ENCODE peak calls at places on chromosomes 5 and 9, in six cellular contexts. K is WTC11; T is G401; A is activated effector memory CD4-positive, alpha-beta T cell treated with anti-CD3 and anti-CD28 coated beads, Interleukin-2, amount 50 U/mL, for 16 hours; M is SW 1271; N is activated naive CD4-positive, alpha-beta T cell treated with anti-CD3 and anti-CD28 coated beads, Interleukin-2, amount 50 U/mL, for 16 hours. Y is an unnamed sample.

GRCh38 chr9:79572032-79572890 is 496 bp downstream of the TLE4 start:
- DNase-seq in K (peak; percentile 47), T (peak; percentile 40), A (no peak), M (peak; percentile 60), N (peak; percentile 36), Y (peak; percentile 61)

GRCh38 chr5:74382115-74382514 is 258.4 kb downstream of the ENC1 start:
- DNase-seq in K (no peak), T (no peak), A (no peak), M (no peak), N (no peak), Y (no peak)

GRCh38 chr5:39780341-39780740 is 355.6 kb upstream of the DAB2 start:
- DNase-seq in K (no peak), T (no peak), A (no peak), M (no peak), N (no peak), Y (no peak)

GRCh38 chr5:179840766-179841165 is 17.9 kb downstream of the MRNIP start:
- DNase-seq in K (no peak), T (no peak), A (no peak), M (no peak), N (no peak), Y (no peak)

GRCh38 chr5:140362875-140363630 is 3.1 kb downstream of the SLC4A9 start:
- DNase-seq in K (peak; percentile 95), T (peak; percentile 77), A (peak; percentile 94), M (no peak), N (peak; percentile 85), Y (no peak)

GRCh38 chr9:16417101-16417500 is 453.4 kb downstream of the BNC2 start:
- DNase-seq in K (no peak), T (no peak), A (no peak), M (no peak), N (no peak), Y (peak; percentile 62)

GRCh38 chr5:96776606-96777005 is 31.1 kb downstream of the ERAP1 start:
- DNase-seq in K (no peak), T (no peak), A (no peak), M (no peak), N (no peak), Y (no peak)

GRCh38 chr9:112555091-112555643 is 68.5 kb downstream of the KIAA1958 start:
- DNase-seq in K (no peak), T (no peak), A (no peak), M (no peak), N (no peak), Y (no peak)

GRCh38 chr9:131562032-131562959 is 17.0 kb downstream of the PRRT1B start:
- DNase-seq in K (no peak), T (no peak), A (no peak), M (no peak), N (no peak), Y (no peak)

GRCh38 chr5:116078199-116078598 is 6.6 kb upstream of the COMMD10 start:
- DNase-seq in K (no peak), T (no peak), A (no peak), M (no peak), N (no peak), Y (no peak)

GRCh38 chr9:136312436-136312835 is 8.5 kb upstream of the CCDC187 start:
- DNase-seq in K (no peak), T (no peak), A (peak; percentile 77), M (no peak), N (peak; percentile 55), Y (peak; percentile 35)

GRCh38 chr9:110255064-110255416 is 1.3 kb downstream of the TXN start:
- DNase-seq in K (peak; percentile 41), T (no peak), A (peak; percentile 66), M (no peak), N (peak; percentile 11), Y (no peak)

GRCh38 chr9:136245194-136246150 is at the start of gene QSOX2:
- DNase-seq in K (peak; percentile 75), T (peak; percentile 90), A (peak; percentile 94), M (peak; percentile 75), N (peak; percentile 85), Y (peak; percentile 94)

GRCh38 chr5:157253547-157253946 is 12.4 kb upstream of the CYFIP2 start:
- DNase-seq in K (peak; percentile 71), T (peak; percentile 63), A (no peak), M (peak; percentile 42), N (no peak), Y (peak; percentile 41)

GRCh38 chr9:93652604-93653592 is 76.5 kb downstream of the PHF2 start:
- DNase-seq in K (peak; percentile 10), T (no peak), A (peak; percentile 57), M (no peak), N (peak; percentile 4), Y (no peak)

GRCh38 chr5:123785160-123786001 is 273.4 kb downstream of the CSNK1G3 start:
- DNase-seq in K (no peak), T (no peak), A (no peak), M (no peak), N (no peak), Y (peak; percentile 90)

GRCh38 chr5:170219615-170220014 is 13.2 kb upstream of the C5orf58 start:
- DNase-seq in K (no peak), T (no peak), A (no peak), M (peak; percentile 41), N (no peak), Y (no peak)

GRCh38 chr5:16616536-16617271 is at the start of gene RETREG1:
- DNase-seq in K (peak; percentile 65), T (peak; percentile 62), A (peak; percentile 94), M (peak; percentile 24), N (peak; percentile 87), Y (peak; percentile 80)

GRCh38 chr5:86866036-86866435 is 248.3 kb downstream of the COX7C start:
- DNase-seq in K (no peak), T (peak; percentile 99), A (no peak), M (no peak), N (no peak), Y (no peak)

GRCh38 chr5:65481171-65481575 is 547 bp downstream of the ADAMTS6 start:
- DNase-seq in K (no peak), T (no peak), A (no peak), M (peak; percentile 36), N (no peak), Y (peak; percentile 17)

GRCh38 chr9:136059851-136060670 is 35.0 kb downstream of the NACC2 start:
- DNase-seq in K (peak; percentile 11), T (no peak), A (no peak), M (no peak), N (no peak), Y (no peak)

GRCh38 chr9:68708089-68708488 is 3.0 kb downstream of the PIP5K1B start:
- DNase-seq in K (no peak), T (no peak), A (no peak), M (no peak), N (no peak), Y (no peak)

GRCh38 chr9:20941177-20941690 is 90.2 kb downstream of the HACD4 start:
- DNase-seq in K (peak; percentile 61), T (peak; percentile 85), A (peak; percentile 73), M (peak; percentile 21), N (peak; percentile 43), Y (peak; percentile 80)

GRCh38 chr5:134005415-134006118 is 792 bp upstream of the VDAC1 start:
- DNase-seq in K (peak; percentile 46), T (no peak), A (no peak), M (no peak), N (no peak), Y (no peak)

GRCh38 chr5:75340714-75341478 is 3.9 kb downstream of the HMGCR start:
- DNase-seq in K (no peak), T (no peak), A (no peak), M (no peak), N (no peak), Y (no peak)

GRCh38 chr5:23305055-23305454 is 202.4 kb upstream of the PRDM9 start:
- DNase-seq in K (no peak), T (no peak), A (no peak), M (no peak), N (no peak), Y (no peak)

GRCh38 chr9:86997158-86997557 is 49.9 kb upstream of the GAS1 start:
- DNase-seq in K (no peak), T (no peak), A (no peak), M (no peak), N (no peak), Y (no peak)

Y was measured in NCI-H345.